ENCODE peak calls at places on chromosomes 7 and 10, in six cellular contexts. J, M, O, A, H and T are unnamed samples.

GRCh38 chr7:135179321-135179925 is 8.9 kb upstream of the CYREN start:
- DNase-seq in J (no peak), M (no peak), O (no peak), A (no peak), H (no peak), T (no peak)

GRCh38 chr7:12557282-12557681 is 13.2 kb upstream of the SCIN start:
- DNase-seq in J (no peak), M (peak), O (peak), A (no peak), H (peak), T (no peak)

GRCh38 chr7:3080106-3080505 is 36.4 kb upstream of the CARD11 start:
- DNase-seq in J (no peak), M (no peak), O (no peak), A (no peak), H (no peak), T (no peak)

GRCh38 chr10:126131338-126131737 is 235.0 kb downstream of the FANK1 start:
- DNase-seq in J (no peak), M (no peak), O (no peak), A (peak), H (no peak), T (no peak)

GRCh38 chr7:3639253-3639652 is 338.2 kb downstream of the SDK1 start:
- DNase-seq in J (no peak), M (no peak), O (no peak), A (no peak), H (no peak), T (no peak)

GRCh38 chr7:108211382-108212201 is 81.4 kb upstream of the LAMB4 start:
- DNase-seq in J (peak), M (peak), O (peak), A (peak), H (peak), T (no peak)

GRCh38 chr7:152189026-152189425 is 163.6 kb downstream of the GALNT11 start:
- DNase-seq in J (no peak), M (no peak), O (peak), A (no peak), H (no peak), T (no peak)

GRCh38 chr10:104923501-104923900 is 282.4 kb downstream of the SORCS3 start:
- DNase-seq in J (no peak), M (no peak), O (no peak), A (no peak), H (no peak), T (peak)

GRCh38 chr7:30519122-30519521 is 14.5 kb upstream of the GGCT start:
- DNase-seq in J (no peak), M (no peak), O (no peak), A (no peak), H (no peak), T (no peak)

GRCh38 chr7:151131622-151132293 is 35.7 kb downstream of the GBX1 start:
- DNase-seq in J (no peak), M (no peak), O (no peak), A (no peak), H (no peak), T (no peak)

GRCh38 chr7:121473645-121474300 is 77.7 kb upstream of the FAM3C start:
- DNase-seq in J (no peak), M (no peak), O (no peak), A (no peak), H (no peak), T (no peak)

GRCh38 chr7:152913492-152913891 is 153.9 kb downstream of the ACTR3B start:
- DNase-seq in J (no peak), M (no peak), O (no peak), A (no peak), H (no peak), T (no peak)

GRCh38 chr10:102710604-102711003 is 3.6 kb downstream of the ARL3 start:
- DNase-seq in J (no peak), M (no peak), O (peak), A (no peak), H (no peak), T (no peak)

GRCh38 chr10:71128311-71129010 is 83.9 kb upstream of the UNC5B start:
- DNase-seq in J (no peak), M (peak), O (no peak), A (no peak), H (no peak), T (no peak)

GRCh38 chr7:135994466-135995205 is 17.5 kb upstream of the MTPN start:
- DNase-seq in J (no peak), M (no peak), O (peak), A (no peak), H (no peak), T (no peak)

GRCh38 chr10:12350167-12350872 is 973 bp downstream of the CAMK1D start:
- DNase-seq in J (no peak), M (no peak), O (peak), A (peak), H (peak), T (no peak)

GRCh38 chr10:56318816-56319215 is 42.2 kb downstream of the ZWINT start:
- DNase-seq in J (no peak), M (no peak), O (no peak), A (no peak), H (no peak), T (no peak)

GRCh38 chr7:114175140-114175539 is 239.5 kb upstream of the FOXP2 start:
- DNase-seq in J (no peak), M (no peak), O (peak), A (no peak), H (no peak), T (no peak)

GRCh38 chr7:113636727-113637421 is 281.9 kb downstream of the PPP1R3A start:
- DNase-seq in J (no peak), M (no peak), O (peak), A (no peak), H (no peak), T (no peak)

GRCh38 chr7:79789584-79790345 is 336.3 kb upstream of the MAGI2 start:
- DNase-seq in J (no peak), M (no peak), O (peak), A (no peak), H (no peak), T (no peak)

GRCh38 chr10:34187201-34187600 is 627.9 kb downstream of the PARD3 start:
- DNase-seq in J (no peak), M (no peak), O (peak), A (no peak), H (no peak), T (no peak)

GRCh38 chr7:20404371-20404770 is 73.7 kb downstream of the ITGB8 start:
- DNase-seq in J (no peak), M (no peak), O (no peak), A (peak), H (no peak), T (no peak)

GRCh38 chr7:112204072-112204775 is 2.0 kb downstream of the DOCK4 start:
- DNase-seq in J (no peak), M (no peak), O (peak), A (peak), H (no peak), T (no peak)

GRCh38 chr7:29479606-29480200 is 83.9 kb upstream of the PRR15 start:
- DNase-seq in J (no peak), M (no peak), O (peak), A (peak), H (no peak), T (no peak)

GRCh38 chr10:104120903-104121484 is 977 bp upstream of the SFR1 start:
- DNase-seq in J (peak), M (peak), O (peak), A (peak), H (peak), T (peak)

GRCh38 chr10:51876979-51877378 is 177.6 kb upstream of the CSTF2T start:
- DNase-seq in J (no peak), M (no peak), O (no peak), A (no peak), H (no peak), T (no peak)

GRCh38 chr10:51879238-51879637 is 179.8 kb upstream of the CSTF2T start:
- DNase-seq in J (no peak), M (peak), O (peak), A (no peak), H (no peak), T (peak)

GRCh38 chr10:51876528-51876927 is 177.1 kb upstream of the CSTF2T start:
- DNase-seq in J (no peak), M (no peak), O (no peak), A (no peak), H (no peak), T (no peak)

GRCh38 chr10:51878695-51879094 is 179.3 kb upstream of the CSTF2T start:
- DNase-seq in J (no peak), M (no peak), O (no peak), A (no peak), H (no peak), T (no peak)

DNA sequence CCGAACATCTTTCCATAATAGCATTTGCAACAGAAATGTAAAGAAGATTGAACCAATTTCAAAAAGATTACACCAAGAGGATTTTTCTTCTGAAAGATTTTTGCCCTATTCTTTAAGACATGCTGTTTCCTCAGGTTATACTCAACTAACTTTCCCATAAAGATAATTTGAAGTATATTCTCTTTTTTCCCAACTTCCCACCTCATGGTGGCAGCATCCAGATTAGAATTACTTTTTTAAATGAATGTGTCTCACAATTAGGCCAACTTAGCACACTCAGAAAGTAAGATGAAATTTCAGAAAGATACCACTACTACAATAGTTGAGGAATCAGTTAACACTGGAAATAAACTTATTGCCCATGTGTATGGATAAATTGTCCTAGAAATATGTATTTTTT is 178.2 kb upstream of the CSTF2T start:
- DNase-seq in J (no peak), M (no peak), O (no peak), A (no peak), H (no peak), T (no peak)
- TF ChIP-seq CTCF in J (no peak), M (no peak), O (no peak), A (no peak), H (no peak), T (no peak)

GRCh38 chr10:61904711-61905445 is 3.4 kb downstream of the ARID5B start:
- DNase-seq in J (no peak), M (peak), O (peak), A (no peak), H (no peak), T (no peak)
- TF ChIP-seq CTCF in J (no peak), M (no peak), O (peak), A (no peak), H (peak), T (peak)

GRCh38 chr7:35971133-35971995 is 170.5 kb downstream of the SEPTIN7 start:
- DNase-seq in J (no peak), M (peak), O (no peak), A (no peak), H (no peak), T (no peak)
- TF ChIP-seq CTCF in J (no peak), M (peak), O (no peak), A (no peak), H (no peak), T (no peak)

DNA sequence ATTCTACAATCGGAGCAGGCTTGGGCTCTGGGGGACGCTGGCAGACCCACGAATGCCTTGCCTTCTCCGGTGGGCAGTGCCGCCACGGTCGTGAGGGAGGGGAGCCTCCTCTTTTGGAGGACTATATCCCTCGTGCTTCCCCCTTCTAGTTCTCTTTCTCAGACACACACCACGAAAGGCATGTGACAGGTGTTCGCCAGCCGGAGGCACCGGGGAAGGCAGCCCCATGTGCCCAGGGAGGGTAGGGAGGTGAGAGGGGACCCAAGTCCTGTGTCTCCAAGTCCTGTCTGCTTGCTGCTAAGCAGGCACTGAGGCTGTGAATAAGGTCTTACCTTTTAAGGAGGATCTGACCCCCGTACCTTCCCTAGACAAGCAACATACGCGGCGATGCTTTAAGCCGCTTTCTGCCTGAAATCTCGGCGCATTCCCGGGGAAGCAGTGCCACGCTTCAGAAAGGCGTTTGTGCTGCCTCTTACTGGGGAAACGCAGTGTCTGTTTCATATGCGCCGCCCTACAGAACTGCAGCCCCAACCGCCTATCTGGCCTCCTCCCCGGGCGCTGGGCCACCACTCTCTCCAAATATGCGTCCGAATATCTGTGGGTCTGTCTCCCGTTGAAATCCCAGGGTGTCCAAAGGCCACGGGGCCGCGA is 809 bp downstream of the PLXNA4 start:
- DNase-seq in J (no peak), M (no peak), O (peak), A (peak), H (peak), T (no peak)
- TF ChIP-seq CTCF in J (no peak), M (no peak), O (peak), A (peak), H (no peak), T (peak)

GRCh38 chr7:369981-370621 is 80.1 kb downstream of the FOXL3 start:
- DNase-seq in J (no peak), M (peak), O (no peak), A (no peak), H (no peak), T (no peak)
- TF ChIP-seq CTCF in J (no peak), M (peak), O (no peak), A (peak), H (peak), T (no peak)

GRCh38 chr7:83005410-83005809 is 157.3 kb downstream of the PCLO start:
- DNase-seq in J (peak), M (no peak), O (peak), A (no peak), H (no peak), T (no peak)
- TF ChIP-seq CTCF in J (no peak), M (no peak), O (peak), A (no peak), H (peak), T (peak)

DNA sequence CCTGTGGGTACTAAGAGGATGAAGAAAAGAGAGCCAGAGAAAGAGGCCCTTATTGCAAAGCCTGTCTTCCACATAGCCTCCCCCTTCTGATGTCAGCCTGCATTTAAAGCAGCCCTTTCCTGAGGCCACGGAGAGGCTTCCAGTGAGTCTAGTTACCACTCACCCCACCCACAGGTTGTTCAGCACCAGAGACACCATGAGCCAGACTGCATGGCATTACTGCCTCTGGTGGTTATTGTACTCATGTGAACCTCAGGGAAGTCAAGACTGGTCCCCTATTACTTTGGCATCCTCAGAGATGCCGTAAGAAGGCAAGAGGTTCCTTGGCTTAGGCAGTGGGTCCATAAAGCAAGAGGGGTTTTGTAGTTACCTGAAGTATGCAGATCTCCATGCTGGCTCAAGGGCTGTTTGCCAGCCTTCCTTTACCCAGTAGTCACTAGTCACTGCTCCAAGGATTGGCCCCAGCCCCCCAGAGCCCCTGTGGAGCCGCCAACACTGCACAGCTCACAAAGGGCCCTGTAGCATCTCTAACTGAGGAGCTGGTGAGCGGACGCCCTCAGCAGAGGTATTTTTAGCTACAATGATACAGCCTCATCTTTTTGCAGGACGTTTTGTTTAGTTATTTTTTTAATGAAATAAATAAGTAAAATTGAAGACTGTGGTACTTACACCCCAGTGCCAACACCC is 20.7 kb downstream of the LRRC4 start:
- DNase-seq in J (no peak), M (no peak), O (no peak), A (no peak), H (no peak), T (no peak)
- TF ChIP-seq CTCF in J (no peak), M (no peak), O (peak), A (peak), H (peak), T (no peak)

GRCh38 chr7:143345428-143345900 is 17.0 kb downstream of the FAM131B start:
- DNase-seq in J (peak), M (peak), O (peak), A (peak), H (peak), T (peak)
- TF ChIP-seq CTCF in J (peak), M (peak), O (peak), A (peak), H (peak), T (peak)

GRCh38 chr10:17473228-17473950 is 19.0 kb upstream of the ST8SIA6 start:
- DNase-seq in J (no peak), M (no peak), O (no peak), A (no peak), H (no peak), T (no peak)

GRCh38 chr10:17475661-17476060 is 21.3 kb upstream of the ST8SIA6 start:
- DNase-seq in J (no peak), M (no peak), O (no peak), A (no peak), H (no peak), T (no peak)

GRCh38 chr10:17476073-17476472 is 21.7 kb upstream of the ST8SIA6 start:
- DNase-seq in J (no peak), M (no peak), O (no peak), A (no peak), H (no peak), T (no peak)

GRCh38 chr10:17472481-17473227 is 18.3 kb upstream of the ST8SIA6 start:
- DNase-seq in J (no peak), M (no peak), O (no peak), A (no peak), H (peak), T (no peak)

DNA sequence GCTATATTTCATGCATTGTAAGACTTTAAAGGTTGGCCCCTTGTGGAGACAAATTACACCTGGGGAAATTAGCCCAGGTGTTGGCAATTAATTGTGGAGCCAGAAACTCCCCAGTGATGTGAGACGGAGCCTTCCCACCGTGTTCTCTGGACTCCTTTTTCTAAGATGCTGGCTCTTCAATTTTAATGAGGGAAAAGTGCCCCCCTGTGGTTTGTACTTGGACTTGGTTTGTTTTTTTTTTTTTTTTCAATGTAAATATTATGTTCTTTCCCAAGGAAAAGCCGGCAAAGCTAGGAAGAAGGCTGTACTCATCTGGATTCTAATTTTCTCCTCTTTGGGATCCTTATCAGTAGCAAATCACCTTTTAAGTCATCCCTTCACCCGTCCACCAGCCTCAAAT is 20.2 kb upstream of the ST8SIA6 start:
- DNase-seq in J (peak), M (no peak), O (peak), A (no peak), H (no peak), T (no peak)
- TF ChIP-seq CTCF in J (peak), M (no peak), O (peak), A (no peak), H (no peak), T (peak)